ENCODE peak calls at places on chromosome 18, in nine cellular contexts. One of them, this sample, is unnamed.

GRCh38 chr18:48917579-48918101 is 33.1 kb downstream of the SMAD7 start:
- DNase-seq in Jurkat, Clone E6-1: no peak
- DNase-seq in EL: no peak
- DNase-seq in CD4-positive, alpha-beta memory T cell: no peak
- DNase-seq in OCI-LY7: no peak
- DNase-seq in cardiac muscle cell: no peak
- DNase-seq in dermis microvascular lymphatic vessel endothelial cell: no peak
- DNase-seq in ELR: peak
- DNase-seq in amniotic stem cell: no peak
- DNase-seq in this sample: no peak

GRCh38 chr18:59612461-59612860 is 84.8 kb downstream of the CCBE1 start:
- DNase-seq in Jurkat, Clone E6-1: no peak
- DNase-seq in EL: peak
- DNase-seq in CD4-positive, alpha-beta memory T cell: no peak
- DNase-seq in OCI-LY7: no peak
- DNase-seq in cardiac muscle cell: peak
- DNase-seq in dermis microvascular lymphatic vessel endothelial cell: no peak
- DNase-seq in ELR: no peak
- DNase-seq in amniotic stem cell: no peak
- DNase-seq in this sample: no peak

GRCh38 chr18:21826196-21826595 is 85.6 kb downstream of the MIB1 start:
- DNase-seq in Jurkat, Clone E6-1: no peak
- DNase-seq in EL: peak
- DNase-seq in CD4-positive, alpha-beta memory T cell: no peak
- DNase-seq in OCI-LY7: no peak
- DNase-seq in cardiac muscle cell: peak
- DNase-seq in dermis microvascular lymphatic vessel endothelial cell: no peak
- DNase-seq in ELR: peak
- DNase-seq in amniotic stem cell: no peak
- DNase-seq in this sample: no peak

GRCh38 chr18:51361130-51361860 is 163.8 kb upstream of the MEX3C start:
- DNase-seq in Jurkat, Clone E6-1: no peak
- DNase-seq in EL: no peak
- DNase-seq in CD4-positive, alpha-beta memory T cell: no peak
- DNase-seq in OCI-LY7: peak
- DNase-seq in cardiac muscle cell: peak
- DNase-seq in dermis microvascular lymphatic vessel endothelial cell: peak
- DNase-seq in ELR: no peak
- DNase-seq in amniotic stem cell: no peak
- DNase-seq in this sample: peak

GRCh38 chr18:77173274-77174030 is 40.9 kb upstream of the MBP start:
- DNase-seq in Jurkat, Clone E6-1: no peak
- DNase-seq in EL: no peak
- DNase-seq in CD4-positive, alpha-beta memory T cell: no peak
- DNase-seq in OCI-LY7: no peak
- DNase-seq in cardiac muscle cell: no peak
- DNase-seq in dermis microvascular lymphatic vessel endothelial cell: no peak
- DNase-seq in ELR: no peak
- DNase-seq in amniotic stem cell: no peak
- DNase-seq in this sample: no peak

GRCh38 chr18:59272971-59273935 is at the start of gene RAX:
- DNase-seq in Jurkat, Clone E6-1: no peak
- DNase-seq in EL: peak
- DNase-seq in CD4-positive, alpha-beta memory T cell: no peak
- DNase-seq in OCI-LY7: no peak
- DNase-seq in cardiac muscle cell: peak
- DNase-seq in dermis microvascular lymphatic vessel endothelial cell: no peak
- DNase-seq in ELR: peak
- DNase-seq in amniotic stem cell: no peak
- DNase-seq in this sample: no peak

GRCh38 chr18:44856157-44856556 is 175.5 kb downstream of the SETBP1 start:
- DNase-seq in Jurkat, Clone E6-1: no peak
- DNase-seq in EL: no peak
- DNase-seq in CD4-positive, alpha-beta memory T cell: no peak
- DNase-seq in OCI-LY7: no peak
- DNase-seq in cardiac muscle cell: no peak
- DNase-seq in dermis microvascular lymphatic vessel endothelial cell: peak
- DNase-seq in ELR: no peak
- DNase-seq in amniotic stem cell: no peak
- DNase-seq in this sample: no peak

GRCh38 chr18:59144483-59144882 is 4.8 kb downstream of the SEC11C start:
- DNase-seq in Jurkat, Clone E6-1: no peak
- DNase-seq in EL: no peak
- DNase-seq in CD4-positive, alpha-beta memory T cell: no peak
- DNase-seq in OCI-LY7: no peak
- DNase-seq in cardiac muscle cell: no peak
- DNase-seq in dermis microvascular lymphatic vessel endothelial cell: no peak
- DNase-seq in ELR: no peak
- DNase-seq in amniotic stem cell: no peak
- DNase-seq in this sample: no peak

GRCh38 chr18:59084286-59084779 is 55.4 kb upstream of the SEC11C start:
- DNase-seq in Jurkat, Clone E6-1: peak
- DNase-seq in EL: peak
- DNase-seq in CD4-positive, alpha-beta memory T cell: peak
- DNase-seq in OCI-LY7: peak
- DNase-seq in cardiac muscle cell: peak
- DNase-seq in dermis microvascular lymphatic vessel endothelial cell: peak
- DNase-seq in ELR: peak
- DNase-seq in amniotic stem cell: peak
- DNase-seq in this sample: peak

GRCh38 chr18:3089579-3089978 is 76.6 kb upstream of the LPIN2 start:
- DNase-seq in Jurkat, Clone E6-1: no peak
- DNase-seq in EL: no peak
- DNase-seq in CD4-positive, alpha-beta memory T cell: no peak
- DNase-seq in OCI-LY7: no peak
- DNase-seq in cardiac muscle cell: no peak
- DNase-seq in dermis microvascular lymphatic vessel endothelial cell: peak
- DNase-seq in ELR: no peak
- DNase-seq in amniotic stem cell: no peak
- DNase-seq in this sample: no peak